ENCODE peak calls at places on chromosomes 12 and 14, in four cellular contexts. B, A, K and Y are unnamed samples.
A peak's percentile ranks its signal among the peaks of the same experiment; 100 is the strongest.

GRCh38 chr14:75456069-75457023 is 28.5 kb downstream of the JDP2 start:
- DNase-seq in B (no peak), A (no peak), K (no peak), Y (no peak)

GRCh38 chr12:125065753-125066570 is 727 bp downstream of the AACS start:
- DNase-seq in B (no peak), A (no peak), K (no peak), Y (peak; percentile 32)

GRCh38 chr12:95611676-95612309 is 60.5 kb upstream of the USP44 start:
- DNase-seq in B (peak; percentile 74), A (no peak), K (no peak), Y (peak; percentile 57)

GRCh38 chr12:38886064-38886463 is 19.3 kb downstream of the CPNE8 start:
- DNase-seq in B (no peak), A (no peak), K (no peak), Y (no peak)

GRCh38 chr12:93323625-93324165 is 54.0 kb upstream of the NUDT4 start:
- DNase-seq in B (peak; percentile 44), A (no peak), K (no peak), Y (no peak)

GRCh38 chr12:26319511-26319910 is 124.1 kb downstream of the SSPN start:
- DNase-seq in B (peak; percentile 94), A (no peak), K (no peak), Y (peak; percentile 67)

GRCh38 chr14:89256273-89256672 is 160.8 kb downstream of the FOXN3 start:
- DNase-seq in B (no peak), A (no peak), K (no peak), Y (no peak)

GRCh38 chr14:35159742-35160409 is 37.5 kb downstream of the PRORP start:
- DNase-seq in B (peak; percentile 97), A (no peak), K (no peak), Y (no peak)

GRCh38 chr12:2976581-2976996 is 17.4 kb downstream of the TEAD4 start:
- DNase-seq in B (no peak), A (peak; percentile 67), K (peak; percentile 55), Y (peak; percentile 68)

GRCh38 chr14:102593841-102594170 is 1.4 kb downstream of the RCOR1 start:
- DNase-seq in B (no peak), A (no peak), K (no peak), Y (no peak)

GRCh38 chr14:22646570-22647254 is 2.6 kb upstream of the OR6J1 start:
- DNase-seq in B (peak; percentile 79), A (no peak), K (no peak), Y (no peak)

GRCh38 chr12:9731393-9731792 is 1.5 kb downstream of the CLECL1 start:
- DNase-seq in B (no peak), A (no peak), K (no peak), Y (no peak)

GRCh38 chr14:24761141-24761540 is 127.2 kb upstream of the GZMB start:
- DNase-seq in B (no peak), A (no peak), K (no peak), Y (no peak)

GRCh38 chr12:77102691-77103090 is 37.3 kb upstream of the E2F7 start:
- DNase-seq in B (peak; percentile 79), A (no peak), K (no peak), Y (no peak)

GRCh38 chr12:116201908-116202307 is 75.6 kb downstream of the MED13L start:
- DNase-seq in B (peak; percentile 53), A (no peak), K (no peak), Y (no peak)

DNA sequence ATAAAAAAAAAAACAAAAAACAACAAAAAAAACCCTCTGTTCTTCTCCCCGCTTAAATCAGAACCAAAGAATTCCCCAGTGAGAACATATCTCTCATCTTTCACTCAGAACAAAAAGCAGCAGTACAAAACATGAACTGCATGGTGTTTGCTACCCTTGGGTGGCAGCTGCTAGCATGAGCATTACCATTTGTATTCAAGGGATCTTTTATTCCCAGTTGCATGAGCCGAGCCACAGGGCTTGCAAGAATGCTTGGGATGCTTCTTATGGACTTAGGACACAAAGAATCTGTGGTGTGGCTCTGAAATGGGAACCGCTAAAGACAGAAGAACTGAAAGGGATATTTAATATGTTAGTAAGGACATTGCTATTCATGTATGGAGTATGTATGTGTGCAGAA is 190.6 kb downstream of the TMX1 start:
- DNase-seq in B (no peak), A (no peak), K (no peak), Y (no peak)
- H4K5ac ChIP-seq in B (no peak overlapping the region), A (no peak overlapping the region), K (no peak overlapping the region), Y (no peak overlapping the region)

GRCh38 chr12:31370645-31371620 is 45.0 kb upstream of the SINHCAF start:
- DNase-seq in B (no peak), A (peak; percentile 90), K (peak; percentile 66), Y (peak; percentile 98)
- H2BK120ac ChIP-seq in B (peak overlapping the region; percentile 61), A (peak overlapping the region; percentile 74), K (peak overlapping the region; percentile 66), Y (peak overlapping the region; percentile 89)

GRCh38 chr12:143964-144649 is 69.8 kb downstream of the SLC6A12 start:
- DNase-seq in B (no peak), A (no peak), K (no peak), Y (no peak)
- H2AK5ac ChIP-seq in B (no peak overlapping the region), A (no peak overlapping the region), K (no peak overlapping the region), Y (no peak overlapping the region)

DNA sequence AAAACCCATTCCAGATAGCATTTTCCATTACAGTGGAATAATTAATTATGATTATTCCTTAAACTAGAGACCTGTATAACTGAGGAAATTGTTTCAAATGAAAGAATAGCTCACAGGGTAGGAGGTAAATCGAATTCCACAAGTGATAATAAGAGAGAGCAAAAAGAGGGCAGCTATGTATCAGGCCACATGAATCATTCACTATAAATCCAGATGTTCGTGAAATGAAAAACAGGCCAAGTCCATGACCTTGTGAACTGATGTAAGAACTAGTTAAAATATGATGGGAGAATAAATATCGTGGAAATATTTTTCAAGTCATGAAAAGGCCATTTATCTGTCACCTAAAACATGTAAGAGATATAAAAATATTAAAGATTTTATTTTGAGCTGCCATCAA is 120.8 kb upstream of the CDKN3 start:
- DNase-seq in B (no peak), A (no peak), K (no peak), Y (no peak)
- H4K5ac ChIP-seq in B (no peak overlapping the region), A (no peak overlapping the region), K (no peak overlapping the region), Y (no peak overlapping the region)

GRCh38 chr14:52789118-52789517 is 2.3 kb downstream of the GNPNAT1 start:
- DNase-seq in B (no peak), A (no peak), K (no peak), Y (no peak)

GRCh38 chr14:52791204-52792096 is at the start of gene GNPNAT1:
- DNase-seq in B (peak; percentile 91), A (peak; percentile 96), K (peak; percentile 88), Y (peak; percentile 96)

GRCh38 chr14:52790011-52790755 is 1.2 kb downstream of the GNPNAT1 start:
- DNase-seq in B (no peak), A (no peak), K (no peak), Y (peak; percentile 58)

GRCh38 chr14:52792097-52792415 is 649 bp upstream of the GNPNAT1 start:
- DNase-seq in B (no peak), A (no peak), K (no peak), Y (no peak)

GRCh38 chr14:52790756-52791203 is 627 bp downstream of the GNPNAT1 start:
- DNase-seq in B (no peak), A (no peak), K (no peak), Y (no peak)
- H2BK120ac ChIP-seq in B (peak overlapping the region; percentile 79), A (no peak overlapping the region), K (no peak overlapping the region), Y (no peak overlapping the region)

DNA sequence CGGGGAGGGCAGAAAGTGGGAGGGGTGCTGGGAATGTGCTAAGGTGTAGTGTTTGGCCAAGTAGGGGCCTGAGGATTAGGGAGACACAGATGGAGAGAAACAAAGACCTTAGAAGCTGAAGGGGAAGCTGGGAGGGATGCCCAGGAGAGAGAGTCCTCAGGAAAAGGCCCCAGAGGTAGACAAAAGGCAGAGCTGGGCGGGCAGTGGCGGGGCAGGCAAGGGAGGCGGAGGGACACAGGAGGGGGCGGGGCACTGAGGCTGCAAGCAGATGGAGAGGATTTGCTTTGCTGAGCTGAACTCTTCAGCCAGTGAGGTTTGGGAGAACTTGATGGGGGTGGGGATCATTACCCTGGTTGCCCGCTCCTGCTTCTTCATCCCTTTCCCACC is 2.8 kb downstream of the PTMS start:
- DNase-seq in B (peak; percentile 29), A (peak; percentile 91), K (peak; percentile 80), Y (peak; percentile 82)
- H2AK5ac ChIP-seq in B (peak overlapping the region; percentile 78), A (no peak overlapping the region), K (peak overlapping the region; percentile 1), Y (no peak overlapping the region)

DNA sequence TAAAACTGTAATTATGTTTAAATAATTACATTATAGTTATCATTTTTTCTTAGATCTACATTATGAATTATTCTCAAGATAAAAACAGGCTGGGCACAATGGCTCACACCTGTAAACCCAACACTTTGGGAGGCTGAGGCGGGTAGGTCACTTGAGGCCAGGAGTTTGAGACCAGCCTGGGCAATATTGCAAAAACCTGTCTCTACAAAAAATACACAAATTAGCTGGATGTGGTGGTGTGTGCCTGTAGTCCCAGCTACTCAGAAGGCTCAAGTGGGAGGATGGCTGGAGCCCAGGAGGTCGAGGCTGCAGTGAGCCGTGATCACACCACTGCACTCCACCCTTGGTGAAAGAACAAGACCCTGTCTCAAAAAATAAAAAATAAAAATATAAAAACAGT is 40.3 kb upstream of the KCNJ8 start:
- DNase-seq in B (no peak), A (no peak), K (no peak), Y (no peak)
- H4K5ac ChIP-seq in B (no peak overlapping the region), A (no peak overlapping the region), K (no peak overlapping the region), Y (no peak overlapping the region)

DNA sequence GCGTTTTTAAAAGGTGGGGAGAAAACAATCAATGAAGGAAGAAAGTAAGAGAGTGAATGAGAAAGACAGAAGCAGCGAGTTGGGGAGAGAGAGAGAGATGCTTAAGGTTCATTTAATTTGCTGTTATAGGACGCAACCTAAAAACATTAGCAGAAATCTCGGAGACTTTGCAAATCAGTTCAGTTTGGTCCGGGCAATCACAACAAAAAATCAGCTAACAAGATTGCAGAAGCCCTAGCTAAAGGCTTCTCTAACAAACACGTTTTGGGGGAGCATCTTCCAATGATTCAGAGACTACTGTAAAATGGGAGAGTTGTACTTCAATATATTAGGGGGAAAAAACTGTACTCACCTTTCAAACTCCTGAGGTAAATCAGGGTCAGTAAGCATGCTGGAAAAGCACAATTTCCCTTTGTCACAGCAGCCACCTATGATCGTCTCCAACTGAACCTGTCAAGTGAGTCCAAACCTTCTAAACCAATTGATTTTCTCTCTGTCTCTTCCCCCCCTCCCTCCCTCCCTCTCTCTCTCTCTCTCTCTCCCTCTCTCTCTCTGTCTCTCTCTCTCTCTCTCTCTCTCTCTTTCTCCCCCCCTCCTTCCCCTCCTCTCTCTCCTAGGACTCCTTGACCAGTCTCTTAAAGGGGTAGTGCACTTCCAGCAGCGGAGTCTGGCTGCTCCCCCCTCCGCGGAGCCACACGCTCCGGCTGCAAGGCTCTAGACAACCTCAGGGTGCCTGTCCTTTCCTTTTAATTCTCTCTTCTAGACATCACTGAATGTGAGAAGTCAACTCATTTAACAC is at the start of gene SOX5:
- DNase-seq in B (peak; percentile 68), A (peak; percentile 61), K (peak; percentile 45), Y (peak; percentile 90)
- H2BK120ac ChIP-seq in B (no peak within 1 kb of the TSS), A (no peak within 1 kb of the TSS), K (no peak within 1 kb of the TSS), Y (no peak within 1 kb of the TSS)

GRCh38 chr12:123267991-123268843 is 3.4 kb downstream of the CDK2AP1 start:
- DNase-seq in B (no peak), A (no peak), K (no peak), Y (no peak)

GRCh38 chr12:123269980-123270379 is 1.7 kb downstream of the CDK2AP1 start:
- DNase-seq in B (no peak), A (no peak), K (peak; percentile 60), Y (peak; percentile 56)

GRCh38 chr12:123269395-123269892 is 2.2 kb downstream of the CDK2AP1 start:
- DNase-seq in B (peak; percentile 61), A (peak; percentile 78), K (peak; percentile 81), Y (peak; percentile 90)

GRCh38 chr12:123267335-123267920 is 4.2 kb downstream of the CDK2AP1 start:
- DNase-seq in B (no peak), A (no peak), K (no peak), Y (no peak)

GRCh38 chr12:123268850-123269249 is 2.8 kb downstream of the CDK2AP1 start:
- DNase-seq in B (no peak), A (no peak), K (no peak), Y (no peak)
- H2AK5ac ChIP-seq in B (peak overlapping the region; percentile 94), A (no peak overlapping the region), K (peak overlapping the region; percentile 84), Y (no peak overlapping the region)